ENCODE peak calls at places on chromosome 17, in ten cellular contexts. U is Peyer's patch; R is thoracic aorta; L is HFF-Myc; S is adrenal gland; K is GDM1; X is astrocyte of the spinal cord; G is stimulated activated CD8-positive, alpha-beta memory T cell treated with anti-CD3 and anti-CD28 coated beads, Interleukin-15, amount 100 ng/mL, for 24 hours; E is HFFc6; M is stimulated activated CD4-positive, alpha-beta T cell treated with anti-CD3 and anti-CD28 coated beads, TNF-alpha, amount 100 ng/mL, for 48 hours. Q is an unnamed sample.

GRCh38 chr17:43578699-43579569 is 32.8 kb upstream of the ETV4 start:
- DNase-seq in U (no peak), R (no peak), L (no peak), S (no peak), K (no peak), X (peak; percentile 18), G (no peak), E (peak; percentile 32), M (peak; percentile 3), Q (no peak)

GRCh38 chr17:9211133-9211765 is 189.9 kb downstream of the NTN1 start:
- DNase-seq in U (no peak), R (no peak), L (no peak), S (no peak), K (no peak), X (no peak), G (no peak), E (no peak), M (no peak), Q (no peak)

GRCh38 chr17:47660064-47660492 is 10.4 kb downstream of the KPNB1 start:
- DNase-seq in U (no peak), R (no peak), L (no peak), S (no peak), K (no peak), X (no peak), G (no peak), E (no peak), M (no peak), Q (no peak)

GRCh38 chr17:15947331-15947730 is 2.4 kb downstream of the ADORA2B start:
- DNase-seq in U (no peak), R (no peak), L (no peak), S (no peak), K (no peak), X (no peak), G (no peak), E (no peak), M (no peak), Q (no peak)

GRCh38 chr17:16820161-16820877 is 130.3 kb downstream of the CCDC144A start:
- DNase-seq in U (no peak), R (no peak), L (no peak), S (no peak), K (no peak), X (no peak), G (no peak), E (no peak), M (no peak), Q (no peak)

GRCh38 chr17:58325289-58325726 is 3.3 kb downstream of the TSPOAP1 start:
- DNase-seq in U (no peak), R (no peak), L (no peak), S (peak; percentile 49), K (no peak), X (no peak), G (no peak), E (no peak), M (no peak), Q (no peak)

GRCh38 chr17:66338937-66339336 is 36.5 kb downstream of the PRKCA start:
- DNase-seq in U (no peak), R (no peak), L (no peak), S (no peak), K (no peak), X (no peak), G (no peak), E (no peak), M (no peak), Q (no peak)

GRCh38 chr17:27530791-27531391 is 74.6 kb downstream of the KSR1 start:
- DNase-seq in U (no peak), R (no peak), L (no peak), S (peak; percentile 38), K (peak; percentile 30), X (peak; percentile 25), G (no peak), E (no peak), M (no peak), Q (no peak)

GRCh38 chr17:57940653-57941329 is 14.4 kb downstream of the CUEDC1 start:
- DNase-seq in U (no peak), R (no peak), L (no peak), S (no peak), K (no peak), X (no peak), G (no peak), E (no peak), M (no peak), Q (no peak)

Q was measured in GM12891.